ENCODE peak calls at places on chromosomes 2 and 18, in ten cellular contexts. O, I, X, N, W, C, J, G, D and B are unnamed samples.

GRCh38 chr18:13159579-13159978 is 59.0 kb upstream of the LDLRAD4 start:
- DNase-seq in O (no peak), I (no peak), X (peak), N (peak), W (peak), C (no peak), J (no peak), G (peak), D (no peak), B (no peak)

GRCh38 chr2:69911985-69912563 is 2.8 kb upstream of the MXD1 start:
- DNase-seq in O (no peak), I (no peak), X (peak), N (peak), W (no peak), C (no peak), J (no peak), G (peak), D (no peak), B (no peak)

GRCh38 chr2:221844966-221845365 is 272.9 kb upstream of the EPHA4 start:
- DNase-seq in O (no peak), I (no peak), X (no peak), N (no peak), W (no peak), C (no peak), J (no peak), G (no peak), D (no peak), B (no peak)

GRCh38 chr2:29012211-29012681 is 31.1 kb downstream of the TOGARAM2 start:
- DNase-seq in O (peak), I (no peak), X (peak), N (no peak), W (no peak), C (peak), J (peak), G (no peak), D (peak), B (peak)

GRCh38 chr2:64492821-64493220 is 31.3 kb upstream of the AFTPH start:
- DNase-seq in O (no peak), I (no peak), X (no peak), N (no peak), W (no peak), C (no peak), J (no peak), G (no peak), D (no peak), B (no peak)

GRCh38 chr2:236019434-236019833 is 148.8 kb downstream of the GBX2 start:
- DNase-seq in O (no peak), I (no peak), X (no peak), N (no peak), W (no peak), C (no peak), J (no peak), G (no peak), D (no peak), B (no peak)

GRCh38 chr18:22223263-22223960 is 54.0 kb downstream of the GATA6 start:
- DNase-seq in O (peak), I (no peak), X (no peak), N (peak), W (peak), C (peak), J (peak), G (peak), D (peak), B (no peak)

GRCh38 chr2:130727286-130727924 is 1.5 kb upstream of the GPR148 start:
- DNase-seq in O (peak), I (peak), X (peak), N (peak), W (peak), C (peak), J (peak), G (no peak), D (peak), B (peak)

GRCh38 chr2:191677091-191677645 is 768 bp upstream of the NABP1 start:
- DNase-seq in O (peak), I (no peak), X (peak), N (peak), W (no peak), C (peak), J (peak), G (peak), D (peak), B (no peak)

GRCh38 chr18:51039138-51040112 is 9.4 kb downstream of the SMAD4 start:
- DNase-seq in O (no peak), I (no peak), X (peak), N (no peak), W (no peak), C (no peak), J (no peak), G (no peak), D (no peak), B (no peak)

GRCh38 chr2:198285216-198285615 is 480.8 kb downstream of the PLCL1 start:
- DNase-seq in O (no peak), I (no peak), X (no peak), N (no peak), W (no peak), C (no peak), J (no peak), G (no peak), D (no peak), B (no peak)

GRCh38 chr2:29238497-29238896 is 123.3 kb downstream of the CLIP4 start:
- DNase-seq in O (no peak), I (no peak), X (peak), N (peak), W (no peak), C (peak), J (no peak), G (peak), D (no peak), B (no peak)

GRCh38 chr2:57906152-57906732 is 140.4 kb upstream of the VRK2 start:
- DNase-seq in O (no peak), I (no peak), X (peak), N (peak), W (no peak), C (no peak), J (no peak), G (peak), D (no peak), B (no peak)

GRCh38 chr2:40466926-40467325 is 15.0 kb upstream of the SLC8A1 start:
- DNase-seq in O (no peak), I (no peak), X (no peak), N (no peak), W (no peak), C (no peak), J (no peak), G (no peak), D (no peak), B (no peak)

GRCh38 chr2:45898819-45899218 is 247.3 kb downstream of the PRKCE start:
- DNase-seq in O (no peak), I (no peak), X (no peak), N (no peak), W (peak), C (no peak), J (no peak), G (no peak), D (no peak), B (no peak)

GRCh38 chr2:46876741-46877384 is 38.7 kb downstream of the MCFD2 start:
- DNase-seq in O (peak), I (no peak), X (peak), N (peak), W (no peak), C (no peak), J (peak), G (peak), D (peak), B (no peak)

GRCh38 chr2:171531836-171532450 is 9.7 kb downstream of the CYBRD1 start:
- DNase-seq in O (no peak), I (no peak), X (no peak), N (no peak), W (no peak), C (no peak), J (no peak), G (no peak), D (no peak), B (no peak)

GRCh38 chr2:173957517-173957916 is 7.7 kb downstream of the SP3 start:
- DNase-seq in O (no peak), I (no peak), X (no peak), N (no peak), W (no peak), C (no peak), J (no peak), G (no peak), D (no peak), B (no peak)

GRCh38 chr2:100252811-100253698 is 69.2 kb downstream of the LONRF2 start:
- DNase-seq in O (peak), I (no peak), X (no peak), N (no peak), W (no peak), C (no peak), J (no peak), G (no peak), D (no peak), B (no peak)

GRCh38 chr2:105328281-105329196 is 996 bp downstream of the TGFBRAP1 start:
- DNase-seq in O (peak), I (no peak), X (no peak), N (peak), W (peak), C (peak), J (peak), G (peak), D (peak), B (peak)

GRCh38 chr2:168456526-168457176 is 579 bp downstream of the CERS6 start:
- DNase-seq in O (peak), I (no peak), X (peak), N (peak), W (no peak), C (peak), J (peak), G (peak), D (peak), B (peak)

DNA sequence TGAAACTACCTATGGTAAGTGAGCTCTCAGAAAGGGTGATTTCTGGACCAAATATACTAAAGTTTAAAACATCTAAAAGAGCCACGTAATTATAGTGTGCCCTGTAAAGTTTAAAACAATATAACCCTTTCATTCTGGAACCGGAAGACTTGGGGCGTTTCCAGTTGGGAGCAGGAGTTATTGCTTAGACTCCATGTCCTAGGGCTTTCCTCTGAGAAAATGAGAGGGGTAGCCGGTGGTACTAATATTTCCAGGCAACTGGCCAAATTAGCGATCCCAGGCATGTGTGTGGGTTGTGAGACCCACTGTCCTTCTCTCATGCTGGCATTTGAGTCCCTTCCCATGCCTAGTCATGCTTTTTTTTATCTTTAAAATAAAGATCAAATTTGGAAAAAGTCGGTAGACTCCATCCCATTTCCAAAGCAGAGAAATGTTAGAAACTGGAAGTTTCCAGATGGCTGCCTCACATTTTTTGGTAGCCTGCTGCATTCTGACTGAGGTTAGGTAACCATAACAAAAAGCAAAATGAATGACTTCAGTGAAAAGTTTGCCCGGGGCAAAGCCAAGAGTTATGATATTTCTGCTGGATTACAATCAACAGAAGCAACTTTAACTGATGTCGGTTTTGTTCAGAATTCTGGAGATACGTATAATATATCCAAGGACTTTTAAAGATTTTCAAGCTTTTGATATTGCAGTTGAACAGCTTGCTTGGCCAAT is 227.4 kb downstream of the SS18 start:
- DNase-seq in O (no peak), I (no peak), X (no peak), N (no peak), W (no peak), C (no peak), J (no peak), G (no peak), D (no peak), B (no peak)
- TF ChIP-seq EP300 in O (no peak), I (no peak), X (no peak), N (no peak), W (no peak), C (no peak), J (no peak), G (no peak), D (no peak), B (no peak)

GRCh38 chr2:138373993-138374408 is 127.6 kb upstream of the SPOPL start:
- DNase-seq in O (no peak), I (peak), X (peak), N (peak), W (no peak), C (no peak), J (no peak), G (peak), D (no peak), B (no peak)
- TF ChIP-seq EP300 in O (no peak), I (no peak), X (no peak), N (no peak), W (no peak), C (no peak), J (no peak), G (no peak), D (no peak), B (no peak)

GRCh38 chr2:126769118-126769517 is 113.2 kb downstream of the GYPC start:
- DNase-seq in O (no peak), I (no peak), X (no peak), N (no peak), W (no peak), C (peak), J (peak), G (no peak), D (no peak), B (no peak)

GRCh38 chr2:126761981-126762878 is 106.3 kb downstream of the GYPC start:
- DNase-seq in O (no peak), I (no peak), X (no peak), N (no peak), W (no peak), C (no peak), J (no peak), G (no peak), D (no peak), B (no peak)

GRCh38 chr2:126770466-126770865 is 114.5 kb downstream of the GYPC start:
- DNase-seq in O (no peak), I (no peak), X (no peak), N (no peak), W (no peak), C (peak), J (no peak), G (no peak), D (no peak), B (no peak)

GRCh38 chr2:126766897-126767296 is 110.9 kb downstream of the GYPC start:
- DNase-seq in O (no peak), I (no peak), X (no peak), N (no peak), W (no peak), C (no peak), J (no peak), G (no peak), D (no peak), B (no peak)

DNA sequence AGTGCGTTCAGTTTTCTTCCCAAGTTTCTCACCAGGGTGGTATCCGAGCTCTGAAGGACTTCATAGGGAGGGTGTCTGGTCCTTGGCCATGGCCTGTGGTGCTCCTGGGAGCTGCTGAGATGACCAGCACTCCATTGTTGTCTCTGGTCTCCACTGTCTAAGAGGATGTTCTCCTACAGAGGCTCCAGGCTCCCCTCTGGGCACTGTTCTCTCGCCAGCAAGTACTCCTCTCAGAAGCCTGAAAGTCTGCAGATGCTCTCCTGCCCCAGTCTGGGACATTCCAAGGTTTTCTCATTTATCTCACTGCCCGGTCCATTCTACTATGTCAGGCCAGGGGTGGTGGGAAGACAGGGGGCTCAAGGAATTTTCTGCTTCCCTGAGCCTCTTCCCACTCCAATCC is 110.3 kb downstream of the GYPC start:
- DNase-seq in O (no peak), I (no peak), X (no peak), N (no peak), W (no peak), C (no peak), J (no peak), G (no peak), D (no peak), B (no peak)
- TF ChIP-seq EP300 in O (no peak), I (no peak), X (no peak), N (no peak), W (no peak), C (no peak), J (no peak), G (no peak), D (no peak), B (no peak)

GRCh38 chr2:85247591-85247990 is 80.2 kb downstream of the TGOLN2 start:
- DNase-seq in O (no peak), I (no peak), X (no peak), N (no peak), W (no peak), C (no peak), J (no peak), G (no peak), D (no peak), B (no peak)

GRCh38 chr2:85248741-85249524 is 78.9 kb downstream of the TGOLN2 start:
- DNase-seq in O (no peak), I (no peak), X (no peak), N (peak), W (no peak), C (no peak), J (peak), G (no peak), D (peak), B (no peak)

GRCh38 chr2:85246348-85246747 is 81.4 kb downstream of the TGOLN2 start:
- DNase-seq in O (no peak), I (no peak), X (peak), N (no peak), W (no peak), C (no peak), J (no peak), G (no peak), D (no peak), B (no peak)

GRCh38 chr2:85251070-85251616 is 76.6 kb downstream of the TGOLN2 start:
- DNase-seq in O (no peak), I (no peak), X (no peak), N (no peak), W (no peak), C (no peak), J (no peak), G (no peak), D (no peak), B (no peak)

GRCh38 chr2:85250045-85250444 is 77.7 kb downstream of the TGOLN2 start:
- DNase-seq in O (no peak), I (no peak), X (no peak), N (no peak), W (no peak), C (peak), J (no peak), G (no peak), D (no peak), B (no peak)
- TF ChIP-seq EP300 in O (no peak), I (no peak), X (no peak), N (no peak), W (no peak), C (no peak), J (no peak), G (no peak), D (no peak), B (no peak)

GRCh38 chr2:231138699-231139098 is 13.9 kb upstream of the HTR2B start:
- DNase-seq in O (no peak), I (no peak), X (no peak), N (no peak), W (no peak), C (no peak), J (no peak), G (no peak), D (no peak), B (peak)
- TF ChIP-seq EP300 in O (no peak), I (no peak), X (no peak), N (no peak), W (no peak), C (no peak), J (no peak), G (no peak), D (no peak), B (no peak)

GRCh38 chr18:32301976-32302743 is 112.3 kb downstream of the MEP1B start:
- DNase-seq in O (no peak), I (no peak), X (peak), N (peak), W (no peak), C (no peak), J (no peak), G (no peak), D (no peak), B (no peak)
- TF ChIP-seq EP300 in O (no peak), I (no peak), X (peak), N (no peak), W (peak), C (no peak), J (no peak), G (no peak), D (no peak), B (no peak)

GRCh38 chr18:54961016-54961423 is 1.8 kb upstream of the CCDC68 start:
- DNase-seq in O (no peak), I (no peak), X (no peak), N (no peak), W (no peak), C (no peak), J (no peak), G (no peak), D (no peak), B (no peak)
- TF ChIP-seq EP300 in O (no peak), I (no peak), X (no peak), N (no peak), W (no peak), C (no peak), J (no peak), G (no peak), D (no peak), B (no peak)

GRCh38 chr18:48913201-48913600 is 37.6 kb downstream of the SMAD7 start:
- DNase-seq in O (peak), I (no peak), X (no peak), N (no peak), W (no peak), C (peak), J (no peak), G (no peak), D (no peak), B (no peak)
- TF ChIP-seq EP300 in O (no peak), I (no peak), X (no peak), N (no peak), W (no peak), C (no peak), J (no peak), G (no peak), D (no peak), B (no peak)

GRCh38 chr2:111251711-111252110 is 131.0 kb downstream of the BCL2L11 start:
- DNase-seq in O (no peak), I (no peak), X (no peak), N (no peak), W (no peak), C (no peak), J (no peak), G (no peak), D (no peak), B (no peak)

GRCh38 chr2:111247491-111247890 is 126.8 kb downstream of the BCL2L11 start:
- DNase-seq in O (no peak), I (no peak), X (no peak), N (no peak), W (no peak), C (no peak), J (no peak), G (no peak), D (no peak), B (no peak)

GRCh38 chr2:111252436-111252835 is 131.7 kb downstream of the BCL2L11 start:
- DNase-seq in O (no peak), I (no peak), X (no peak), N (no peak), W (no peak), C (no peak), J (no peak), G (no peak), D (no peak), B (no peak)

GRCh38 chr2:111246620-111247061 is 125.9 kb downstream of the BCL2L11 start:
- DNase-seq in O (no peak), I (no peak), X (no peak), N (no peak), W (no peak), C (no peak), J (no peak), G (peak), D (no peak), B (no peak)

DNA sequence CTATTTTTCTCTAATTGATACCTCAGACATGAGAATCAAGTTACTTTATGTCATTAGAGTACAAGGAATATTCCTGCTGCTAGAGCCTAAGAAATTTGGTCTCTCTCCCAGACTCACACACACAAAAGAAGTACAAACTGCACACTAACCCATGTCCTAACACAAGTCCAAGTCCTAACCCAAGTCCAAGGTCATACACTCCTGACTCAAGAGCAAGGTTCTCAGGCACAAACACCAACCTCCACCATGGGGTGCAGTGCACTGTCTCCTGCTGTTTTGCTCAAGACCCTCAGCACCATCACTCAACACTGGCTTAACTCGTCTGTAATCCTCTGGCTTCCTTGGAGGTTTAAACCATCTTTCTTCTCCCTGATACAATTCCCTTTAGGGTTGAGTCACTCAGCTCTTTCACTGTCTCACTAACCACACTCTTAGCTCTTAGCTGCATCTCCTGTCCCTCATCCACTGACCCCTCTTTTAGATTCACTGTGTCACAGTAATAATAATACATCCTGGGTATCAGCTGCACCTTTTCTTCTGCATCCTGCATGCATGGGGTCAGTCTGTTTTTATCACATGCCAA is 129.8 kb downstream of the BCL2L11 start:
- DNase-seq in O (no peak), I (no peak), X (no peak), N (no peak), W (no peak), C (no peak), J (no peak), G (peak), D (no peak), B (no peak)
- TF ChIP-seq EP300 in O (no peak), I (no peak), X (no peak), N (no peak), W (no peak), C (no peak), J (no peak), G (no peak), D (no peak), B (no peak)